ENCODE peak calls at places on chromosomes 3 and 15, in six cellular contexts. W, L, J, R, E and K are unnamed samples.

GRCh38 chr3:150232992-150233451 is 175.1 kb upstream of the TSC22D2 start:
- DNase-seq in W (no peak), L (no peak), J (no peak), R (no peak), E (no peak), K (no peak)

GRCh38 chr15:61281328-61281727 is 52.2 kb upstream of the RORA start:
- DNase-seq in W (no peak), L (no peak), J (no peak), R (no peak), E (no peak), K (no peak)

GRCh38 chr3:15982667-15983145 is 184.9 kb upstream of the ANKRD28 start:
- DNase-seq in W (no peak), L (no peak), J (peak; percentile 90), R (no peak), E (peak; percentile 84), K (peak; percentile 90)

GRCh38 chr3:111706527-111706926 is 111.4 kb upstream of the ZBED2 start:
- DNase-seq in W (no peak), L (no peak), J (no peak), R (no peak), E (no peak), K (no peak)

GRCh38 chr3:192847918-192848317 is 69.7 kb downstream of the MB21D2 start:
- DNase-seq in W (no peak), L (no peak), J (no peak), R (no peak), E (peak; percentile 71), K (no peak)

GRCh38 chr3:9875448-9875847 is 4.6 kb downstream of the CIDEC start:
- DNase-seq in W (no peak), L (no peak), J (no peak), R (no peak), E (no peak), K (no peak)

GRCh38 chr15:89905846-89906378 is 6.8 kb downstream of the ARPIN start:
- DNase-seq in W (no peak), L (peak; percentile 12), J (no peak), R (no peak), E (no peak), K (no peak)

GRCh38 chr3:99708207-99708745 is 69.9 kb downstream of the COL8A1 start:
- DNase-seq in W (no peak), L (no peak), J (no peak), R (no peak), E (no peak), K (no peak)

GRCh38 chr3:56133423-56133822 is 334.8 kb downstream of the ERC2 start:
- DNase-seq in W (no peak), L (no peak), J (peak; percentile 56), R (no peak), E (no peak), K (no peak)

GRCh38 chr3:106425021-106425420 is 556.2 kb upstream of the CBLB start:
- DNase-seq in W (no peak), L (no peak), J (peak; percentile 38), R (no peak), E (peak; percentile 62), K (no peak)

GRCh38 chr3:58471025-58471887 is 20.6 kb upstream of the KCTD6 start:
- DNase-seq in W (peak; percentile 70), L (no peak), J (peak; percentile 87), R (peak; percentile 63), E (peak; percentile 33), K (peak; percentile 81)

GRCh38 chr3:158404319-158404718 is 166.7 kb upstream of the MLF1 start:
- DNase-seq in W (no peak), L (no peak), J (no peak), R (no peak), E (no peak), K (no peak)

GRCh38 chr3:159732172-159733111 is 256.2 kb upstream of the IL12A start:
- DNase-seq in W (no peak), L (no peak), J (peak; percentile 73), R (no peak), E (peak; percentile 52), K (peak; percentile 70)
- TF ChIP-seq CTCF in W (no peak), L (no peak), J (no peak), R (no peak), E (peak; percentile 14), K (peak; percentile 49)

GRCh38 chr3:157130881-157131251 is 29.1 kb downstream of the CCNL1 start:
- DNase-seq in W (no peak), L (peak; percentile 51), J (no peak), R (peak; percentile 56), E (no peak), K (no peak)
- H3K27ac ChIP-seq in W (peak overlapping the region; percentile 51), L (peak overlapping the region; percentile 82), J (no peak overlapping the region), R (peak overlapping the region; percentile 31), E (no peak overlapping the region), K (peak overlapping the region; percentile 97)

DNA sequence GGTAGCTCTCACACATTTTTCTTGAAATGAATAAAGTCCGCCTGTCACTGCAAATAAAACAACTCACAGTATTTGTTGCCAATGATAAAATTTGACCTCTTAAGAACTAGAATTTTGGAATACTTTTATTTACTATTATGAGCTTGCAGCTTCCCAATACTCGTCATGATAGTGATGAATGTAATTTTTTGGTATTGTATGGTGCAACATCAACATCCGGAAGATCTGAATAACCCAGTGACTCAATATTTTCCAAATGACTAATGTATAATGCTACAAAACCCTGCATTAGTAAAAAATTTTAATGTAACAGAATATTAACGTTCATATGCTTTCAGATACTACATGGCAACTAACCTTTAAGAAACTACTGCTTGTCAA is 95.5 kb downstream of the IGF2BP2 start:
- DNase-seq in W (no peak), L (no peak), J (peak; percentile 52), R (no peak), E (no peak), K (no peak)
- H3K4me3 ChIP-seq in W (no peak overlapping the region), L (no peak overlapping the region), J (no peak overlapping the region), R (no peak overlapping the region), E (no peak overlapping the region), K (peak overlapping the region; percentile 19)

GRCh38 chr3:124632566-124633140 is 97.6 kb upstream of the UMPS start:
- DNase-seq in W (no peak), L (no peak), J (no peak), R (no peak), E (no peak), K (no peak)
- TF ChIP-seq CTCF in W (no peak), L (no peak), J (no peak), R (no peak), E (no peak), K (no peak)

GRCh38 chr3:194206375-194206774 is 70.4 kb downstream of the HES1 start:
- DNase-seq in W (peak; percentile 60), L (peak; percentile 77), J (no peak), R (peak; percentile 58), E (no peak), K (no peak)
- H3K27ac ChIP-seq in W (no peak overlapping the region), L (peak overlapping the region; percentile 41), J (no peak overlapping the region), R (peak overlapping the region; percentile 60), E (no peak overlapping the region), K (no peak overlapping the region)

DNA sequence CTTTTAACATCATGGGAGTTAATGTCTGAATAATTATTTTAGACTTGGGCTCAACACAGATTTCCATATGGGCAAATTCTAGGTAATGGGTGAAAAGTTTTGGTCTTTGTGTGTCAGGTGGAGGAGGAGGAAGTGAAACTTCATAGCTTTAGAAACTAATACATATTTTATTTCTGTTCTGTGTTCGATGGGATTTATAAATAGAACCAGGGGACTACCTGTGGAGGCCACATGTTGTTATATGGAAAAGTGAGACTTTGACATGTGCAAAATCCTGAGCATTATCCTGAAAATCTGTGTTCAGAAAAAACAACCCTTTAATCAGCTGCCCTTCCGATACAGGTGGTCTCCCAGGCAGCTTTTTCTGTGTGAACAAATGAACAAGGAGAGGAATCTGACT is 209.5 kb downstream of the SOX2 start:
- DNase-seq in W (no peak), L (no peak), J (no peak), R (no peak), E (no peak), K (no peak)
- H3K4me3 ChIP-seq in W (no peak overlapping the region), L (no peak overlapping the region), J (no peak overlapping the region), R (no peak overlapping the region), E (no peak overlapping the region), K (no peak overlapping the region)